ENCODE peak calls at places on chromosome 4, in seven cellular contexts. X, P, T, Y, C, Z and M are unnamed samples.
A peak's percentile ranks its signal among the peaks of the same experiment; 100 is the strongest.

GRCh38 chr4:98166025-98166730 is 22.9 kb upstream of the STPG2 start:
- DNase-seq in X (no peak), P (peak; percentile 49), T (no peak), Y (no peak), C (no peak), Z (no peak), M (no peak)

GRCh38 chr4:52861879-52862604 is at the start of gene RASL11B:
- DNase-seq in X (no peak), P (peak; percentile 80), T (peak; percentile 97), Y (peak; percentile 94), C (peak; percentile 72), Z (peak; percentile 92), M (peak; percentile 92)

GRCh38 chr4:1362046-1362445 is 15.0 kb downstream of the UVSSA start:
- DNase-seq in X (no peak), P (no peak), T (no peak), Y (no peak), C (no peak), Z (no peak), M (no peak)

GRCh38 chr4:76365636-76366035 is 55.3 kb downstream of the CCDC158 start:
- DNase-seq in X (no peak), P (no peak), T (peak; percentile 22), Y (no peak), C (no peak), Z (no peak), M (no peak)

GRCh38 chr4:184039963-184040383 is 134.9 kb downstream of the STOX2 start:
- DNase-seq in X (no peak), P (no peak), T (peak; percentile 12), Y (peak; percentile 78), C (no peak), Z (no peak), M (peak; percentile 62)

GRCh38 chr4:105620640-105621323 is 68.4 kb downstream of the ARHGEF38 start:
- DNase-seq in X (no peak), P (peak; percentile 90), T (peak; percentile 33), Y (no peak), C (no peak), Z (no peak), M (no peak)

GRCh38 chr4:6442555-6442954 is 29.9 kb downstream of the PPP2R2C start:
- DNase-seq in X (no peak), P (no peak), T (no peak), Y (no peak), C (no peak), Z (no peak), M (no peak)

GRCh38 chr4:81392164-81392563 is 79.5 kb downstream of the RASGEF1B start:
- DNase-seq in X (no peak), P (no peak), T (no peak), Y (no peak), C (no peak), Z (no peak), M (no peak)

GRCh38 chr4:55214172-55214571 is 88.8 kb upstream of the KDR start:
- DNase-seq in X (no peak), P (no peak), T (no peak), Y (no peak), C (no peak), Z (peak; percentile 53), M (no peak)

GRCh38 chr4:20301161-20301560 is 49.5 kb downstream of the SLIT2 start:
- DNase-seq in X (no peak), P (no peak), T (no peak), Y (no peak), C (no peak), Z (no peak), M (no peak)